ENCODE peak calls at places on chromosomes 11 and 22, in five cellular contexts. One of them, this sample, is unnamed.
A peak's percentile ranks its signal among the peaks of the same experiment; 100 is the strongest.

GRCh38 chr11:34266987-34267386 is 90.8 kb downstream of the ABTB2 start:
- DNase-seq in neuronal stem cell: no peak
- DNase-seq in AG09319: no peak
- DNase-seq in anterior cingulate cortex: peak; percentile 67
- DNase-seq in OCI-M1: no peak
- DNase-seq in this sample: no peak

GRCh38 chr22:45542001-45542520 is 39.4 kb downstream of the FBLN1 start:
- DNase-seq in anterior cingulate cortex: no peak
- DNase-seq in neuronal stem cell: no peak
- DNase-seq in OCI-M1: no peak
- DNase-seq in AG09319: no peak
- DNase-seq in this sample: no peak

GRCh38 chr11:113689711-113690618 is 16.1 kb downstream of the TMPRSS5 start:
- DNase-seq in AG09319: no peak
- DNase-seq in OCI-M1: no peak
- DNase-seq in neuronal stem cell: no peak
- DNase-seq in anterior cingulate cortex: no peak
- DNase-seq in this sample: no peak

GRCh38 chr11:45933131-45933821 is 10.8 kb downstream of the LARGE2 start:
- DNase-seq in anterior cingulate cortex: no peak
- DNase-seq in neuronal stem cell: no peak
- DNase-seq in OCI-M1: no peak
- DNase-seq in AG09319: no peak
- DNase-seq in this sample: no peak

GRCh38 chr11:46489668-46490560 is 98.3 kb upstream of the CHRM4 start:
- DNase-seq in anterior cingulate cortex: no peak
- DNase-seq in AG09319: no peak
- DNase-seq in neuronal stem cell: no peak
- DNase-seq in OCI-M1: peak; percentile 60
- DNase-seq in this sample: peak; percentile 12

GRCh38 chr22:45740236-45740635 is 68.6 kb downstream of the ATXN10 start:
- DNase-seq in neuronal stem cell: no peak
- DNase-seq in OCI-M1: no peak
- DNase-seq in anterior cingulate cortex: no peak
- DNase-seq in AG09319: no peak
- DNase-seq in this sample: no peak

GRCh38 chr22:38257650-38258246 is 15.1 kb downstream of the TMEM184B start:
- DNase-seq in AG09319: no peak
- DNase-seq in anterior cingulate cortex: no peak
- DNase-seq in neuronal stem cell: no peak
- DNase-seq in OCI-M1: no peak
- DNase-seq in this sample: no peak

GRCh38 chr11:6650980-6651379 is 4.6 kb downstream of the DCHS1 start:
- DNase-seq in OCI-M1: peak; percentile 27
- DNase-seq in AG09319: no peak
- DNase-seq in anterior cingulate cortex: no peak
- DNase-seq in neuronal stem cell: no peak
- DNase-seq in this sample: no peak

GRCh38 chr22:42343136-42343484 is 72.7 kb upstream of the TCF20 start:
- DNase-seq in OCI-M1: no peak
- DNase-seq in AG09319: no peak
- DNase-seq in anterior cingulate cortex: no peak
- DNase-seq in neuronal stem cell: no peak
- DNase-seq in this sample: no peak

GRCh38 chr11:66478823-66479740 is 1.2 kb upstream of the DPP3 start:
- DNase-seq in anterior cingulate cortex: no peak
- DNase-seq in AG09319: no peak
- DNase-seq in neuronal stem cell: no peak
- DNase-seq in OCI-M1: peak; percentile 64
- DNase-seq in this sample: no peak

GRCh38 chr11:75721852-75722668 is 4.4 kb downstream of the MOGAT2 start:
- DNase-seq in neuronal stem cell: no peak
- DNase-seq in anterior cingulate cortex: no peak
- DNase-seq in AG09319: no peak
- DNase-seq in OCI-M1: no peak
- DNase-seq in this sample: no peak

GRCh38 chr22:30015229-30015797 is 65.0 kb upstream of the HORMAD2 start:
- DNase-seq in OCI-M1: no peak
- DNase-seq in AG09319: no peak
- DNase-seq in neuronal stem cell: no peak
- DNase-seq in anterior cingulate cortex: no peak
- DNase-seq in this sample: no peak

GRCh38 chr11:19988598-19988997 is 171.7 kb downstream of the DBX1 start:
- DNase-seq in anterior cingulate cortex: peak; percentile 71
- DNase-seq in neuronal stem cell: no peak
- DNase-seq in OCI-M1: no peak
- DNase-seq in AG09319: peak; percentile 61
- DNase-seq in this sample: peak; percentile 95

GRCh38 chr11:528166-528814 is 7.1 kb downstream of the HRAS start:
- DNase-seq in OCI-M1: no peak
- DNase-seq in AG09319: no peak
- DNase-seq in anterior cingulate cortex: no peak
- DNase-seq in neuronal stem cell: no peak
- DNase-seq in this sample: no peak

GRCh38 chr11:69387409-69387885 is 93.5 kb downstream of the MYEOV start:
- DNase-seq in anterior cingulate cortex: no peak
- DNase-seq in OCI-M1: no peak
- DNase-seq in neuronal stem cell: no peak
- DNase-seq in AG09319: no peak
- DNase-seq in this sample: no peak

GRCh38 chr11:109629734-109630133 is 207.7 kb downstream of the C11orf87 start:
- DNase-seq in OCI-M1: no peak
- DNase-seq in AG09319: no peak
- DNase-seq in anterior cingulate cortex: no peak
- DNase-seq in neuronal stem cell: no peak
- DNase-seq in this sample: no peak

GRCh38 chr22:29394931-29395581 is 6.7 kb upstream of the AP1B1 start:
- DNase-seq in neuronal stem cell: peak; percentile 66
- DNase-seq in AG09319: peak; percentile 48
- DNase-seq in OCI-M1: peak; percentile 89
- DNase-seq in anterior cingulate cortex: peak; percentile 55
- DNase-seq in this sample: no peak

GRCh38 chr11:19812710-19813109 is 100.1 kb downstream of the NAV2 start:
- DNase-seq in neuronal stem cell: no peak
- DNase-seq in AG09319: no peak
- DNase-seq in anterior cingulate cortex: no peak
- DNase-seq in OCI-M1: peak; percentile 12
- DNase-seq in this sample: no peak

GRCh38 chr11:103907548-103908455 is 128.6 kb upstream of the DDI1 start:
- DNase-seq in OCI-M1: no peak
- DNase-seq in neuronal stem cell: no peak
- DNase-seq in AG09319: no peak
- DNase-seq in anterior cingulate cortex: no peak
- DNase-seq in this sample: no peak

GRCh38 chr11:45045692-45046471 is 95.2 kb upstream of the TP53I11 start:
- DNase-seq in neuronal stem cell: no peak
- DNase-seq in AG09319: peak; percentile 44
- DNase-seq in OCI-M1: no peak
- DNase-seq in anterior cingulate cortex: no peak
- DNase-seq in this sample: peak; percentile 47

GRCh38 chr11:93089474-93090102 is 108.2 kb downstream of the SLC36A4 start:
- DNase-seq in OCI-M1: peak; percentile 60
- DNase-seq in anterior cingulate cortex: no peak
- DNase-seq in AG09319: peak; percentile 2
- DNase-seq in neuronal stem cell: no peak
- DNase-seq in this sample: peak; percentile 31

GRCh38 chr11:78564037-78564888 is 10.4 kb downstream of the NARS2 start:
- DNase-seq in neuronal stem cell: peak; percentile 43
- DNase-seq in anterior cingulate cortex: peak; percentile 30
- DNase-seq in OCI-M1: peak; percentile 99
- DNase-seq in AG09319: peak; percentile 44
- DNase-seq in this sample: no peak

GRCh38 chr11:133082453-133082781 is 449.9 kb downstream of the OPCML start:
- DNase-seq in neuronal stem cell: peak; percentile 26
- DNase-seq in anterior cingulate cortex: peak; percentile 33
- DNase-seq in AG09319: no peak
- DNase-seq in OCI-M1: no peak
- DNase-seq in this sample: no peak

GRCh38 chr11:16912607-16913006 is 101.6 kb downstream of the PLEKHA7 start:
- DNase-seq in AG09319: no peak
- DNase-seq in neuronal stem cell: no peak
- DNase-seq in OCI-M1: no peak
- DNase-seq in anterior cingulate cortex: no peak
- DNase-seq in this sample: no peak